ENCODE peak calls at places on chromosome 12, in five cellular contexts. M, U, E, O and J are unnamed samples.

GRCh38 chr12:66861157-66861750 is 182.4 kb upstream of the GRIP1 start:
- DNase-seq in O (peak), U (peak), E (peak), M (peak), J (peak)

GRCh38 chr12:75236206-75236605 is 26.6 kb upstream of the KCNC2 start:
- DNase-seq in O (no peak), E (no peak), M (no peak), U (no peak), J (no peak)

GRCh38 chr12:59491877-59492276 is 104.0 kb upstream of the SLC16A7 start:
- DNase-seq in O (no peak), U (no peak), E (no peak), M (no peak), J (no peak)

GRCh38 chr12:69161835-69162234 is 77.5 kb upstream of the CPSF6 start:
- DNase-seq in M (no peak), E (peak), U (no peak), O (no peak), J (no peak)

GRCh38 chr12:67754933-67755697 is 106.6 kb downstream of the DYRK2 start:
- DNase-seq in O (no peak), U (no peak), E (no peak), M (no peak), J (no peak)

GRCh38 chr12:89451876-89452275 is 72.7 kb downstream of the GALNT4 start:
- DNase-seq in U (peak), O (no peak), M (no peak), E (peak), J (peak)

GRCh38 chr12:46110220-46110700 is 119.9 kb upstream of the SCAF11 start:
- DNase-seq in E (no peak), U (no peak), M (no peak), O (peak), J (no peak)

GRCh38 chr12:131942671-131943070 is 7.1 kb upstream of the EP400 start:
- DNase-seq in E (no peak), M (no peak), U (no peak), O (no peak), J (no peak)

GRCh38 chr12:85733441-85733840 is 102.8 kb downstream of the RASSF9 start:
- DNase-seq in M (no peak), O (no peak), U (no peak), E (peak), J (peak)

GRCh38 chr12:112584266-112584722 is 165.5 kb downstream of the PTPN11 start:
- DNase-seq in U (no peak), E (no peak), O (no peak), M (no peak), J (no peak)

GRCh38 chr12:19444097-19444496 is 4.8 kb downstream of the AEBP2 start:
- DNase-seq in O (no peak), M (no peak), U (no peak), E (no peak), J (no peak)

GRCh38 chr12:14326699-14327098 is 38.8 kb upstream of the ATF7IP start:
- DNase-seq in M (no peak), U (no peak), E (peak), O (no peak), J (peak)

GRCh38 chr12:110613771-110614684 is at the start of gene TCTN1:
- DNase-seq in M (peak), O (peak), U (peak), E (peak), J (peak)

GRCh38 chr12:25301798-25302197 is 51.1 kb upstream of the KRAS start:
- DNase-seq in U (no peak), E (no peak), M (no peak), O (no peak), J (no peak)

GRCh38 chr12:114026805-114027204 is 60.7 kb upstream of the RBM19 start:
- DNase-seq in U (no peak), E (no peak), O (no peak), M (no peak), J (no peak)

GRCh38 chr12:32460638-32461037 is 61.3 kb downstream of the FGD4 start:
- DNase-seq in E (no peak), M (no peak), U (no peak), O (no peak), J (no peak)

GRCh38 chr12:107138990-107139389 is 45.6 kb upstream of the CRY1 start:
- DNase-seq in U (no peak), O (no peak), E (no peak), M (no peak), J (no peak)

GRCh38 chr12:93514853-93515252 is 47.5 kb downstream of the MRPL42 start:
- DNase-seq in E (peak), M (no peak), O (no peak), U (no peak), J (peak)

GRCh38 chr12:19848426-19848825 is 409.1 kb downstream of the AEBP2 start:
- DNase-seq in O (no peak), U (no peak), E (no peak), M (no peak), J (no peak)

DNA sequence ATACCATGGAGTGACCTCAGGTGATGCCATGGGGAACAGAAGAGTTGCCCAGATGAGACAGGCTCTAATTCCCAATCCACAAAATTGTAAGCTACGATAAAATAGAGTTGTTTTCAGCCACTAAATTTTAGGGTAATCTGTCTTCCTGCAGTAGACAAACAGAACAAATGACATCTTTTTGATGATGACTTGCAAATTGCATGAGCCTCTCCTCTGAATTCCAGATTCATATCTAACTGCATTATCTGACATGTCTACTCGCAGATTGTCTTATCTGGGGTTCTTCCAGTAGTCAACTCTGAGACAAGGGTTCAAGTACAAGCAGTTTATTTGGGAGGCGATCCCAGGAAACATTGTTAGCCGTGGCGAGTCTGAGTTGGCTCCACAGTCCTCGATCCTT is 14.4 kb upstream of the ERC1 start:
- DNase-seq in E (no peak), O (no peak), U (no peak), M (no peak), J (no peak)
- TF ChIP-seq CTCF in E (no peak), O (no peak), U (no peak), M (no peak), J (no peak)

DNA sequence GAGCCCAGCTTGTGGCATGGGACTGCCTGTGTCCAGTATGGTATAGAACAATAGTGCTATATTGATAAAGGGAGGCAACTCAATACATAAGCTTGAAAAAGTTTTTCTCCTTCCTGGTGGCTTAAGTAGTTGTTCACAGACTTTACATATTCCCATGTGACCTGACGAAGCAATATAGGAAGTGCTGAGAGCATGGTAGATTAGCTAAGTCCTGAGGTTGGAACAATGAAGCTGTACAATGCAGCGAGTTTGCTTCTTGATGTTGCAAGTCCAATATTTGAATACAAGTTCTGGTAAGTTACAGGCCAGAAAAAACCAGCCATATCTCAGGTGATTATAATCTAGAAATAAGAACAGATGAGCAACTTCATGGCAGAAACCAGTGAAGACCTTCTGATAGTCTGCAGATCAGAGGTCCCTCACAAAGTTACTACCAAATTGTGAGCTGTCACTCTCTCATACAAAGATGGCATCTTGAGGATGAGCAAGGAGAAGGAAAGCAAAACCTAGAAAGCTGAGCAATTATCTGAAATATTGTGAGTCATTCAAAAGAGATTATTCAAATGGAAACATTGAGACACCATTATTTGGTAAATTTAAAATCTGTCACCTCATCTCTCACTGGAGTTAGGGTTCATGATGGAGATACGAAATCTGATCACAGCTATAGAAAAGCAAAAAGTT is 72.9 kb upstream of the BTG1 start:
- DNase-seq in M (no peak), E (no peak), O (no peak), U (no peak), J (no peak)
- H3K4me3 ChIP-seq in M (no peak), E (no peak), O (no peak), U (no peak), J (no peak)

GRCh38 chr12:116916714-116917114 is 6.0 kb downstream of the FBXW8 start:
- DNase-seq in E (peak), O (peak), M (no peak), U (peak), J (peak)
- TF ChIP-seq CTCF in E (peak), O (no peak), M (no peak), U (no peak), J (peak)

DNA sequence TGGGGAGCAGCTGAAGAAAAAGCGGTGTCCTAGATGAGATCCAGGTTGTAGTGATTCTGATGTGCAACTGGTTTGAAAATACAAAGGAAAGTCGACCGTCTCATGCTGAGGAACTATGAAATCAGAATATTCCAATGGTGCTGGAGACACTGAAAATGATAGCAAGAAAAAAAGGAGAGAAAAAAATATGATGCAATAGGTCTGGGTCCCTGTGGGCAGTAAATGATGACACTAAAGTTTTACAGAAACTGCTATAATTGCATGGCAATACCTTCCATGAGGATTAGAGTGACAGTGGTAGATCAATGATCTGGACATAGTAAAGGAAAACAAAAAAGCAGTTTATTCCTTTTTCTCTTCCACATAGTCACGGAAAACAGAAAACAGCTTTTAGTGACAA is 2.3 kb downstream of the PYM1 start:
- DNase-seq in M (no peak), U (no peak), O (no peak), E (no peak), J (no peak)
- H3K4me3 ChIP-seq in M (no peak), U (no peak), O (no peak), E (no peak), J (no peak)

GRCh38 chr12:54169036-54169435 is 19.7 kb downstream of the SMUG1 start:
- DNase-seq in O (no peak), M (no peak), U (no peak), E (no peak), J (no peak)
- TF ChIP-seq CTCF in O (no peak), M (no peak), U (no peak), E (no peak), J (peak)

DNA sequence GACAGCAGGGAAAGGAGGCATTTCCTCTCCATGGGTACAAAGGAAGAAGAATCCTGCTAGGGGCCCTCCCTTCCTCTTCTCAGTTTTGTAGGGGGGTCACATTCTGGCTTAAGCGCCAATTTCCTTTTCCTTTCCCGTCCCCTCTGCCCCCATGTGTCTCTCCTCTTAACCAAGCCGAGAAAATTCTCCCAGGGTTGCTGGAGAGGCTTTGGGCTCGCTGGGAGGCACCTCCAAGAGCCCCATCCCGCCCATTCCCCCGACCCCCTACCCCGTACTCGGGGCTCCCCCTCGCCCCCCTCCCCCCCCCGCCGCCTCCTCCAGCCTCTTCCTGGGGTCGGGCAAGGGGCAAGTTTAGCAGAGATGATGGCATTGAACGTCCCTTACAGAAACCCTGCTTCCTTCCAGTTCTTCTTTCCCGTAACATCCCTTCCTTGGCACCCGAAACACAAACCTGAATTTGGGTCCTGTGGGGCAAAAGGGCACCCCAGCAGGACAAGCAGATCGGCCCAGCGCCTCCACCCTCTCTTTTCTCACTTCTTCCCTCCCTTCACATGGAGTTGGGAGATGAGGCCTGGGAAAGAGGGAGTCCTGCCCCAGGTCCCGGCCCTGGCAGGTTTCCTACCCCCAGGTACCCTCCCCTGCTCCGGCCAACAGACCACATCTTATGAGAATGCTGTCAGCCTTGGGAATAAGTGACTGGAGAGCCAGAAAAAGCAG is 13.7 kb downstream of the PLEKHG6 start:
- DNase-seq in E (no peak), U (no peak), O (no peak), M (no peak), J (no peak)
- H3K4me3 ChIP-seq in E (no peak), U (peak), O (no peak), M (no peak), J (no peak)

GRCh38 chr12:95721320-95721719 is 69.2 kb downstream of the NTN4 start:
- DNase-seq in M (no peak), E (no peak), U (no peak), O (no peak), J (no peak)
- TF ChIP-seq CTCF in M (no peak), E (peak), U (no peak), O (no peak), J (peak)

GRCh38 chr12:119374615-119375014 is 40.1 kb downstream of the CCDC60 start:
- DNase-seq in M (no peak), E (no peak), O (no peak), U (no peak), J (no peak)

GRCh38 chr12:119365451-119365850 is 30.9 kb downstream of the CCDC60 start:
- DNase-seq in M (no peak), U (no peak), E (no peak), O (no peak), J (no peak)

GRCh38 chr12:119372540-119372939 is 38.0 kb downstream of the CCDC60 start:
- DNase-seq in M (no peak), E (no peak), O (no peak), U (no peak), J (no peak)

GRCh38 chr12:119366007-119366406 is 31.5 kb downstream of the CCDC60 start:
- DNase-seq in E (no peak), U (no peak), M (no peak), O (no peak), J (no peak)

GRCh38 chr12:119369907-119370546 is 35.5 kb downstream of the CCDC60 start:
- DNase-seq in U (no peak), E (no peak), O (no peak), M (no peak), J (no peak)
- H3K4me3 ChIP-seq in U (no peak), E (no peak), O (no peak), M (no peak), J (no peak)

GRCh38 chr12:129863938-129864337 is 39.9 kb downstream of the TMEM132D start:
- DNase-seq in E (no peak), M (no peak), U (no peak), O (no peak), J (no peak)
- TF ChIP-seq CTCF in E (no peak), M (no peak), U (no peak), O (no peak), J (no peak)